ENCODE peak calls at places on chromosomes 1 and 21, in seven cellular contexts. A is transverse colon, H is suprapubic skin, W is esophagus muscularis mucosa, M is sigmoid colon, T is prostate gland, C is HCT116. Z is an unnamed sample. For H3K9me3, the result is how much of the 10 kb centered on the place peaks cover.

GRCh38 chr1:206509612-206510257 is 2.4 kb downstream of the RASSF5 start:
- DNase-seq in A (no peak), W (no peak), T (no peak), C (no peak), H (no peak), M (no peak), Z (no peak)

GRCh38 chr1:153447498-153448170 is 12.8 kb downstream of the S100A7 start:
- DNase-seq in T (no peak), M (no peak), C (no peak), H (no peak), A (no peak), W (no peak), Z (no peak)

GRCh38 chr1:234896477-234897364 is 231.9 kb downstream of the TOMM20 start:
- DNase-seq in H (no peak), W (no peak), A (no peak), T (no peak), C (no peak), M (no peak), Z (no peak)

GRCh38 chr1:196317535-196318522 is 290.4 kb downstream of the KCNT2 start:
- DNase-seq in H (no peak), M (no peak), A (no peak), C (peak), W (no peak), T (no peak), Z (no peak)

GRCh38 chr1:4794020-4794780 is 139.8 kb downstream of the AJAP1 start:
- DNase-seq in A (no peak), M (no peak), W (no peak), H (no peak), C (no peak), T (no peak), Z (no peak)

GRCh38 chr1:20703124-20703756 is 14.6 kb downstream of the KIF17 start:
- DNase-seq in C (no peak), M (no peak), A (no peak), W (no peak), T (no peak), H (no peak), Z (no peak)

GRCh38 chr21:34243562-34243961 is 120.2 kb upstream of the KCNE2 start:
- DNase-seq in A (peak), H (no peak), C (peak), T (no peak), W (no peak), M (no peak), Z (peak)

GRCh38 chr1:245512980-245513578 is 358.3 kb downstream of the KIF26B start:
- DNase-seq in M (no peak), T (no peak), H (no peak), C (no peak), W (no peak), A (no peak), Z (no peak)

GRCh38 chr1:62687421-62687902 is 724 bp downstream of the DOCK7 start:
- DNase-seq in T (peak), W (no peak), H (no peak), C (no peak), A (no peak), M (peak), Z (peak)

GRCh38 chr1:78958711-78959110 is 47.8 kb downstream of the ADGRL4 start:
- DNase-seq in W (no peak), A (no peak), M (no peak), H (no peak), T (no peak), C (no peak), Z (no peak)

GRCh38 chr1:26378088-26378878 is 5.7 kb upstream of the ZNF683 start:
- DNase-seq in W (no peak), T (no peak), A (peak), H (no peak), M (peak), C (no peak), Z (no peak)

GRCh38 chr1:177228721-177229088 is 57.9 kb downstream of the BRINP2 start:
- DNase-seq in H (no peak), M (no peak), A (no peak), C (no peak), W (no peak), T (no peak), Z (no peak)

GRCh38 chr1:183590225-183591191 is at the start of gene NCF2:
- DNase-seq in C (no peak), W (no peak), T (no peak), M (no peak), H (no peak), A (peak), Z (peak)

GRCh38 chr1:22285545-22286396 is 142.9 kb upstream of the WNT4 start:
- DNase-seq in M (no peak), C (no peak), T (no peak), W (no peak), H (peak), A (no peak), Z (peak)

GRCh38 chr21:42678118-42678430 is 24.7 kb downstream of the PDE9A start:
- DNase-seq in H (no peak), A (no peak), C (no peak), T (no peak), M (no peak), W (no peak), Z (no peak)

GRCh38 chr21:40717008-40717407 is 129.9 kb downstream of the DSCAM start:
- DNase-seq in A (no peak), C (no peak), T (no peak), W (no peak), M (no peak), H (no peak), Z (peak)

GRCh38 chr1:68954841-68955240 is 458.0 kb upstream of the DEPDC1 start:
- DNase-seq in A (no peak), C (no peak), H (no peak), T (no peak), W (no peak), M (no peak), Z (no peak)
- H3K9me3 ChIP-seq in A (under half), C (under half), H (under half), T (under half), W (under half), M (under half), Z (under half)

GRCh38 chr1:64469121-64469520 is 808 bp upstream of the CACHD1 start:
- DNase-seq in M (no peak), A (no peak), C (no peak), H (no peak), T (no peak), W (peak), Z (peak)
- TF ChIP-seq POLR2AphosphoS5 in M (no peak), A (no peak), C (no peak), H (no peak), T (no peak), W (no peak), Z (no peak)

GRCh38 chr1:54971317-54971791 is 9.1 kb upstream of the TMEM61 start:
- DNase-seq in A (no peak), M (no peak), W (no peak), H (no peak), T (no peak), C (peak), Z (no peak)

GRCh38 chr1:54972436-54972835 is 8.0 kb upstream of the TMEM61 start:
- DNase-seq in T (no peak), W (no peak), A (no peak), H (peak), C (no peak), M (no peak), Z (no peak)

GRCh38 chr1:54970901-54971300 is 9.5 kb upstream of the TMEM61 start:
- DNase-seq in W (no peak), M (no peak), C (no peak), A (no peak), T (no peak), H (no peak), Z (no peak)

GRCh38 chr1:54975709-54976108 is 4.7 kb upstream of the TMEM61 start:
- DNase-seq in H (peak), A (no peak), M (no peak), W (no peak), C (no peak), T (no peak), Z (no peak)

DNA sequence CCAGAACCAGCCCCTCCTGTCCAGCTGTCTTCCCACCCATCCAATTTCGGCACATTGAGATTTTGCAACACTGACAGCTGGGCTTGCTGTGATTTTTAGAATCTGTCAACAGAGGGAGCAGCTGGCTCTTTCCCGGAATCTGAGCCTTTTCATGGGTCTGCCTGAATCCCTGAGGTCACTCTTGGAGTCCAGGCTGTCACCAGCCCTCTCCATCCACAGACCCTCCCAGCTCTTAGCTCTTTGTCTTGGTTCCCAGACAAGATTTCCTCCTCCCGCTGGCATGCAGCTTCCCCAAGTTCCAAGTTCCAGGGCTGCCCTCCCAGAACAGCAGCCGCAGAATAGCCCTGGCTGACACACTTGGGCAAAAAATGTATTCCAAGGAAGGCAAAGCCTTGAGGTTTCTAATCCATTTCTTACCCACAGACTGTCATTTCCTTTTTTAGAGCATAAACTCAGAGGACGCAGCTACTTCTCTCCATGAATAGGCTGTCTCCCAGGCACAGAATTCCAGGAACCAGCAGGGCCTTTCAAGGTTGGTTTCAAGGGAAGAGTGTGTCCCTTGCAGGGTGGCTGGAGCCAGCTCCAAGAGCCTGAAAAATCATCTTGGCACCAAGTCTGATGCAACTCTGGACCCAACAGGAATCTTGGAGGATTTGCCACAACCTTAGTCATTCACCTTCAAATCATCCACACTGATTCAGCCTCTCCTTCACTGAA is 7.1 kb upstream of the TMEM61 start:
- DNase-seq in M (no peak), H (peak), T (no peak), A (no peak), W (no peak), C (peak), Z (peak)
- TF ChIP-seq CTCF in M (no peak), H (peak), T (no peak), A (no peak), W (no peak), C (peak), Z (no peak)

DNA sequence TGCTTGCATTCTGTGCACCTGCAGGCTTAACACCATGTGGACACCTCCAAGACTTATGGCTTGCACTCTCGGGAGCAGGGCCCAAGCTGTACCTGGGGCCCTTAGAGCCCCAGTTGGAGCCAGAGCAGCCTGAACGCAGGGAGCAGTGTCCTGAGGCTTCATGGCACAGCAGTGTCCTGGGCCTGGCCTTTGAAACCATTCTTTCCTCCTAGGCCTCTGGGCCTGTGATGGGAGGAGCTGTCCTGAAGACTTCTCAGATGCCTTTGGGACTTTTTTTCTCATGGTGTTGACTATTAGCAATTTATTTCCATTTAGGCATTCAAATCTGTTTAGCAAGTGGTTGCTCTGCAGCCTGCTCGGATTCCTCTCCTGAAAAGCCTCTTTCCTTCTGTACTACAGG is 11.0 kb downstream of the RPTN start:
- DNase-seq in M (no peak), H (no peak), A (no peak), C (no peak), W (peak), T (no peak), Z (no peak)
- H3K9me3 ChIP-seq in M (under half), H (under half), A (under half), C (under half), W (under half), T (under half), Z (under half)

GRCh38 chr1:188022661-188023060 is 1193.9 kb downstream of the PLA2G4A start:
- DNase-seq in T (no peak), C (no peak), W (no peak), A (no peak), H (no peak), M (no peak), Z (no peak)

GRCh38 chr1:188023206-188023605 is 1194.5 kb downstream of the PLA2G4A start:
- DNase-seq in C (no peak), M (no peak), T (no peak), W (no peak), A (no peak), H (no peak), Z (no peak)

GRCh38 chr1:188027613-188028012 is 1198.9 kb downstream of the PLA2G4A start:
- DNase-seq in C (peak), A (no peak), M (no peak), T (no peak), W (no peak), H (no peak), Z (no peak)
- TF ChIP-seq POLR2AphosphoS5 in C (no peak), A (no peak), M (no peak), T (no peak), W (no peak), H (no peak), Z (no peak)

GRCh38 chr21:26784974-26785373 is 60.2 kb downstream of the ADAMTS1 start:
- DNase-seq in A (no peak), W (no peak), H (no peak), M (no peak), T (no peak), C (no peak), Z (no peak)

GRCh38 chr21:26783801-26784200 is 61.4 kb downstream of the ADAMTS1 start:
- DNase-seq in T (no peak), W (no peak), M (no peak), H (no peak), A (no peak), C (no peak), Z (no peak)

GRCh38 chr21:26790289-26790688 is 54.9 kb downstream of the ADAMTS1 start:
- DNase-seq in M (no peak), A (no peak), T (no peak), C (no peak), W (no peak), H (no peak), Z (no peak)

GRCh38 chr21:26788783-26789182 is 56.4 kb downstream of the ADAMTS1 start:
- DNase-seq in M (peak), T (no peak), C (no peak), H (no peak), W (no peak), A (peak), Z (no peak)
- TF ChIP-seq CTCF in M (no peak), T (no peak), C (no peak), H (no peak), W (no peak), A (no peak), Z (no peak)

Z was measured in stomach.